ENCODE peak calls at places on chromosomes 12 and 14, in five cellular contexts. One of them, this sample, is unnamed.

GRCh38 chr12:76276499-76277151 is 71.6 kb downstream of the BBS10 start:
- DNase-seq in breast epithelium: no peak
- DNase-seq in spleen: no peak
- DNase-seq in HL-60: no peak
- DNase-seq in suprapubic skin: no peak
- DNase-seq in this sample: no peak

GRCh38 chr12:115880238-115880637 is 397.3 kb downstream of the MED13L start:
- DNase-seq in breast epithelium: no peak
- DNase-seq in spleen: no peak
- DNase-seq in HL-60: no peak
- DNase-seq in suprapubic skin: no peak
- DNase-seq in this sample: no peak

GRCh38 chr14:57435923-57436322 is 45.5 kb downstream of the NAA30 start:
- DNase-seq in breast epithelium: no peak
- DNase-seq in spleen: no peak
- DNase-seq in HL-60: no peak
- DNase-seq in suprapubic skin: no peak
- DNase-seq in this sample: no peak

GRCh38 chr14:72476657-72477499 is 417.0 kb downstream of the DPF3 start:
- DNase-seq in breast epithelium: no peak
- DNase-seq in spleen: no peak
- DNase-seq in HL-60: peak
- DNase-seq in suprapubic skin: no peak
- DNase-seq in this sample: no peak

GRCh38 chr12:90174198-90174510 is 465.5 kb upstream of the ATP2B1 start:
- DNase-seq in breast epithelium: no peak
- DNase-seq in spleen: no peak
- DNase-seq in HL-60: no peak
- DNase-seq in suprapubic skin: no peak
- DNase-seq in this sample: no peak

GRCh38 chr14:36805116-36805515 is 143.5 kb downstream of the PAX9 start:
- DNase-seq in breast epithelium: no peak
- DNase-seq in spleen: no peak
- DNase-seq in HL-60: no peak
- DNase-seq in suprapubic skin: no peak
- DNase-seq in this sample: no peak

GRCh38 chr12:34354239-34355200 is 332.2 kb downstream of the ALG10 start:
- DNase-seq in breast epithelium: no peak
- DNase-seq in spleen: no peak
- DNase-seq in HL-60: no peak
- DNase-seq in suprapubic skin: no peak
- DNase-seq in this sample: no peak

GRCh38 chr14:39322807-39323206 is 89.1 kb downstream of the MIA2 start:
- DNase-seq in breast epithelium: no peak
- DNase-seq in spleen: no peak
- DNase-seq in HL-60: no peak
- DNase-seq in suprapubic skin: no peak
- DNase-seq in this sample: no peak

GRCh38 chr12:23399402-23399933 is 550.0 kb downstream of the SOX5 start:
- DNase-seq in breast epithelium: no peak
- DNase-seq in spleen: no peak
- DNase-seq in HL-60: no peak
- DNase-seq in suprapubic skin: no peak
- DNase-seq in this sample: no peak

GRCh38 chr12:32100888-32101287 is 5.8 kb upstream of the BICD1 start:
- DNase-seq in breast epithelium: no peak
- DNase-seq in spleen: no peak
- DNase-seq in HL-60: no peak
- DNase-seq in suprapubic skin: no peak
- DNase-seq in this sample: no peak

GRCh38 chr14:104887623-104888488 is 22.8 kb downstream of the CEP170B start:
- DNase-seq in breast epithelium: peak
- DNase-seq in spleen: peak
- DNase-seq in HL-60: no peak
- DNase-seq in suprapubic skin: no peak
- DNase-seq in this sample: no peak

DNA sequence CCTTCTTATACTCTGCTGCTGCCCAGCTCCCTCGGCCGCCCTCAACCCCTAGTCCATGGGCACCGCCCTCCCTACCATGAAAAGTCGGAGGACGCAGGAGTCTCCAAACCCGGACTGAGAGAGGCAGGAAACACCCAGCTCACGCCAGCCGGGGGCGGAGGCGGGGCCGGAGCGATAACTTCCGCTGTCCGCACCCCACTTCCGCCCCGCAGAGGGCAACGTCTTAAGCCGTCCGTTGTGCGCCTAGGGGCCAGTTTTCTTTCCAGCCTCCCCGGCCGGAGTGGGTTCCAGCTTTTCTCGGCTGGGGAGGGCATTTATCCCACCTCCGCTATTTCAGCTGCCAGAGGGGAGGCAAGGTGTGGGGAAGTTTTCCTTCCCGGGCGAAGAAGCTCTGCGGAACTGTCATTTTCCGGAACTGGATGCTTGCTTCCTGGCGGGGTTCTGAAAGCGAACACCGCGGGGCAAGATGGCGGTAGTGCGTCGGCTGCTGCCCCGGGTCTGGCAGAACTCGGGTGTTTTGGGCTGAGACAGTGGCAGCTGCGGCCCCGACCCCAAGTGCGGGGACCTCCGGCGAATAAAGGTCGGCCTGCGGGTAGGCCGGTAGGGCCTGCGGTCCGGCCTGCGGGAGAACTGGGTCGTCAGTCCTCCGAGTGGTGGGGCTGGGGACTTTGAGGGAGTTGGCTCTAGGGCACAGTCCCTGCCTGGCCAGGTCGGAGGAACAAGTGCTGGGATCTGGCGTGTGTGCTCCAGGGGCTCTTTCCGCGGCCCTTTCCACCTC is at the start of the genes KCTD10 and UBE3B:
- DNase-seq in breast epithelium: peak
- DNase-seq in spleen: peak
- DNase-seq in HL-60: peak
- DNase-seq in suprapubic skin: peak
- DNase-seq in this sample: no peak
- TF ChIP-seq CTCF in breast epithelium: peak
- TF ChIP-seq CTCF in spleen: peak
- TF ChIP-seq CTCF in HL-60: no peak
- TF ChIP-seq CTCF in suprapubic skin: no peak
- TF ChIP-seq CTCF in this sample: no peak

GRCh38 chr14:63501429-63501828 is 41.7 kb downstream of the PPP2R5E start:
- DNase-seq in breast epithelium: no peak
- DNase-seq in spleen: no peak
- DNase-seq in HL-60: no peak
- DNase-seq in suprapubic skin: no peak
- DNase-seq in this sample: no peak

GRCh38 chr14:63499701-63500250 is 43.4 kb downstream of the PPP2R5E start:
- DNase-seq in breast epithelium: no peak
- DNase-seq in spleen: no peak
- DNase-seq in HL-60: no peak
- DNase-seq in suprapubic skin: no peak
- DNase-seq in this sample: no peak

GRCh38 chr14:63510538-63510937 is 32.6 kb downstream of the PPP2R5E start:
- DNase-seq in breast epithelium: no peak
- DNase-seq in spleen: no peak
- DNase-seq in HL-60: peak
- DNase-seq in suprapubic skin: no peak
- DNase-seq in this sample: no peak

GRCh38 chr14:63508033-63508432 is 35.1 kb downstream of the PPP2R5E start:
- DNase-seq in breast epithelium: no peak
- DNase-seq in spleen: no peak
- DNase-seq in HL-60: no peak
- DNase-seq in suprapubic skin: no peak
- DNase-seq in this sample: no peak

DNA sequence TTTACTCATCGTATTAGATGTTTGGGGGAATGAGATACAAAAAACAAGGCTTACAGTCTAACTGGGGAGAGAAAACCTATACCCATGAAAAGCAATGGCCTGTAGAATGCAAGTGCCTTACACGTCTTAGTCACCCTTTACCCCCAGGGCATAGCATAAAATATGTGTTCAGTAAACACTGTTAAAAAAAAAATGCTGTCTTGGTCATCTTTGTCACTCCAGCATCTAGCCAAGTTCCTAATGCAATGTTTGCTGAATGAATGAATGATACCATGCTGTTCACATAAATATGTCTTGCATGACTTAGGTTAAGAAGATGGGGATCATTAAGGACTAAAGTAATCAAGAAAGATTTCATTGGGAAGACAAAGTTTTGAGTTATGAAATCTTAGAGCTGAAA is 38.5 kb downstream of the PPP2R5E start:
- DNase-seq in breast epithelium: no peak
- DNase-seq in spleen: no peak
- DNase-seq in HL-60: no peak
- DNase-seq in suprapubic skin: no peak
- DNase-seq in this sample: no peak
- TF ChIP-seq POLR2AphosphoS5 in breast epithelium: no peak
- TF ChIP-seq POLR2AphosphoS5 in spleen: no peak
- TF ChIP-seq POLR2AphosphoS5 in HL-60: no peak
- TF ChIP-seq POLR2AphosphoS5 in suprapubic skin: no peak
- TF ChIP-seq POLR2AphosphoS5 in this sample: no peak

GRCh38 chr12:43349863-43350262 is 202.1 kb downstream of the ADAMTS20 start:
- DNase-seq in breast epithelium: no peak
- DNase-seq in spleen: no peak
- DNase-seq in HL-60: no peak
- DNase-seq in suprapubic skin: no peak
- DNase-seq in this sample: no peak
- TF ChIP-seq CTCF in breast epithelium: no peak
- TF ChIP-seq CTCF in spleen: no peak
- TF ChIP-seq CTCF in HL-60: no peak
- TF ChIP-seq CTCF in suprapubic skin: no peak
- TF ChIP-seq CTCF in this sample: no peak

GRCh38 chr14:54348923-54349615 is 47.7 kb upstream of the CDKN3 start:
- DNase-seq in breast epithelium: no peak
- DNase-seq in spleen: no peak
- DNase-seq in HL-60: no peak
- DNase-seq in suprapubic skin: no peak
- DNase-seq in this sample: no peak
- TF ChIP-seq POLR2AphosphoS5 in breast epithelium: no peak
- TF ChIP-seq POLR2AphosphoS5 in spleen: no peak
- TF ChIP-seq POLR2AphosphoS5 in HL-60: no peak
- TF ChIP-seq POLR2AphosphoS5 in suprapubic skin: no peak
- TF ChIP-seq POLR2AphosphoS5 in this sample: no peak

GRCh38 chr14:44565968-44566367 is 58.9 kb upstream of the FSCB start:
- DNase-seq in breast epithelium: no peak
- DNase-seq in spleen: no peak
- DNase-seq in HL-60: no peak
- DNase-seq in suprapubic skin: no peak
- DNase-seq in this sample: no peak

GRCh38 chr14:44564908-44565307 is 57.8 kb upstream of the FSCB start:
- DNase-seq in breast epithelium: no peak
- DNase-seq in spleen: no peak
- DNase-seq in HL-60: no peak
- DNase-seq in suprapubic skin: no peak
- DNase-seq in this sample: no peak

GRCh38 chr14:44567997-44568396 is 60.9 kb upstream of the FSCB start:
- DNase-seq in breast epithelium: no peak
- DNase-seq in spleen: no peak
- DNase-seq in HL-60: no peak
- DNase-seq in suprapubic skin: no peak
- DNase-seq in this sample: no peak
- TF ChIP-seq CTCF in breast epithelium: no peak
- TF ChIP-seq CTCF in spleen: no peak
- TF ChIP-seq CTCF in HL-60: no peak
- TF ChIP-seq CTCF in suprapubic skin: no peak
- TF ChIP-seq CTCF in this sample: no peak